ENCODE peak calls at places on chromosomes 2 and 18, in seven cellular contexts. F, B, K, J, Z, W and P are unnamed samples.

GRCh38 chr2:239603411-239604356 is 202.9 kb upstream of the HDAC4 start:
- DNase-seq in F (no peak), B (no peak), K (peak), J (peak), Z (peak), W (no peak), P (no peak)

GRCh38 chr2:48265169-48266013 is 264.6 kb upstream of the STON1 start:
- DNase-seq in F (no peak), B (no peak), K (no peak), J (no peak), Z (no peak), W (no peak), P (no peak)

GRCh38 chr2:213016984-213017351 is 134.4 kb downstream of the IKZF2 start:
- DNase-seq in F (no peak), B (no peak), K (no peak), J (no peak), Z (no peak), W (no peak), P (no peak)

GRCh38 chr18:60739212-60739611 is 366.6 kb upstream of the MC4R start:
- DNase-seq in F (no peak), B (no peak), K (no peak), J (no peak), Z (no peak), W (no peak), P (no peak)

GRCh38 chr2:240149943-240150784 is 9.7 kb upstream of the OTOS start:
- DNase-seq in F (peak), B (no peak), K (no peak), J (no peak), Z (no peak), W (no peak), P (no peak)

GRCh38 chr2:154912215-154912614 is 213.7 kb downstream of the KCNJ3 start:
- DNase-seq in F (no peak), B (no peak), K (no peak), J (no peak), Z (no peak), W (no peak), P (no peak)

GRCh38 chr2:136136921-136137320 is 19.0 kb upstream of the CXCR4 start:
- DNase-seq in F (no peak), B (no peak), K (no peak), J (no peak), Z (peak), W (no peak), P (no peak)

GRCh38 chr2:97758131-97758705 is 44.8 kb downstream of the ZAP70 start:
- DNase-seq in F (no peak), B (no peak), K (no peak), J (no peak), Z (no peak), W (no peak), P (no peak)

GRCh38 chr2:25582079-25582830 is 91.1 kb downstream of the DTNB start:
- DNase-seq in F (no peak), B (no peak), K (no peak), J (no peak), Z (no peak), W (no peak), P (no peak)

GRCh38 chr18:43661570-43661969 is 384.3 kb upstream of the SYT4 start:
- DNase-seq in F (peak), B (peak), K (no peak), J (no peak), Z (peak), W (no peak), P (peak)
- TF ChIP-seq CTCF in F (peak), B (peak), K (no peak), J (peak), Z (peak), W (peak), P (peak)

DNA sequence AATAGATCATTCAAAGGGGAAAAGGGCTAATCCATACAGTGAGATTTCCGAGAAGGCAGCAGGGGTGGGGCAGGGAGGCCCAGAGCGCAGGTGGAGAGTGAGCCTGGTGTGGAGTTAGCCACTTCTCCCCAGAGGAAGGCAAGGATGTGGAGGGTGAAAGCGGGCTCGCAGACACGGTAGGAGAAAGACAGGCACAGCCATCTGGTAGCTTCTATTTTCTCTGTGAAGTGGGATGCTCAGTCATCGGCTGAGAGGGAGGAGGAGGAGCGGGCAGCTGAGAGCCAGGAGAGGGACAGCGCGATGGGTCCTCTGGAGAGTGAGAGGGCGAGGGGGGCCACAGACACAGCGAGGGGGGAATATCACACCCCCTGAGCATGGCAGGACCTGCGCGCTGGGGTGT is 153.3 kb upstream of the NDUFV2 start:
- DNase-seq in F (no peak), B (no peak), K (no peak), J (no peak), Z (no peak), W (no peak), P (no peak)
- H3K4me3 ChIP-seq in F (no peak), B (peak), K (no peak), J (no peak), Z (no peak), W (no peak), P (no peak)

DNA sequence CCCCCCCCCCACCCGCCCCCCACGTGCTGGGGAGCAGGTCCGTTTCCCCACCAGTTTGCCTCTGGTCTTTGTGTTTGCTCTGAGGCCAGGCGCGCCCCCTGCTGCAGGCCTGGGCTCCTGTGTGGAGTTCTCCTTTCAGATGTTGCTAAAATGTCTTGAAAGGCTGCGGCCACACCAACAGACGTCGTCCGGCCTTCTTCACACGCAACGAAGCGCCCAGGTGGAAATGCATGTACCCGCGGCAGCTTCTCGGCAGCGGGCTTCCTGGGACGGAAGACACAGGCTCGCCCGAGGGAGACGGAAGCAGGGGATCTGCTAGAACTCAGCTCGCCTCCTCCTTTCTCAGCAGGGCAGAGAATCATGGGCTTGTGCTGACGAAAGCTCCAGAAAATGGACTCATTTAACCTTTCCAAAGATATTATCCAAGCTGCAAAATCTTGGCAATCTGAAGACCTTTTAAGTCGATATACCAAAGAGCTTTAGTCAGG is 125.3 kb upstream of the ZNF516 start:
- DNase-seq in F (peak), B (peak), K (peak), J (peak), Z (peak), W (peak), P (no peak)
- TF ChIP-seq CTCF in F (peak), B (peak), K (no peak), J (peak), Z (peak), W (no peak), P (peak)

DNA sequence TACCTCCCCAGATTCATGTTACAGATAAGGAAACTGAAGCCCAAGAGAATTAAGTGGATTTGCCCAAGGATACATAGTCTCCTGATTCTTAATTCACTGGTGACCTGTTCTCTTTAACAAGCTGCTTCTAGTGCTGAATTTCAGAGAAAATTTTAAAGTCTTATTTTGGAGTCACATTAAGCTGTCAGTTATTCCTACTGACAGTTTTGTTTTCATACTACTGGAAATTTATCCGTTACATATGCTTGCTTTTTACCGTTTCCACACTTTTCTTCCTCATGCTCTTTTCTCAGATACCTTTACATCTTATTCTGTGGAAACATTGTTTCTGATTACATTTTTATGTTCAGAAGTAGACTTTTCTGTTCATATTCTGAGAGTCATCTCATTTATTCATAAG is 1.3 kb downstream of the MOB4 start:
- DNase-seq in F (no peak), B (no peak), K (no peak), J (no peak), Z (no peak), W (no peak), P (no peak)
- H3K4me3 ChIP-seq in F (no peak), B (peak), K (no peak), J (peak), Z (peak), W (peak), P (peak)

GRCh38 chr2:214695789-214696188 is 113.7 kb downstream of the BARD1 start:
- DNase-seq in F (no peak), B (no peak), K (no peak), J (no peak), Z (no peak), W (no peak), P (no peak)

GRCh38 chr2:214699236-214699635 is 110.2 kb downstream of the BARD1 start:
- DNase-seq in F (no peak), B (no peak), K (no peak), J (no peak), Z (no peak), W (no peak), P (no peak)

GRCh38 chr2:214696681-214697080 is 112.8 kb downstream of the BARD1 start:
- DNase-seq in F (no peak), B (no peak), K (no peak), J (no peak), Z (no peak), W (no peak), P (no peak)
- TF ChIP-seq CTCF in F (no peak), B (no peak), K (no peak), J (no peak), Z (no peak), W (no peak), P (no peak)

DNA sequence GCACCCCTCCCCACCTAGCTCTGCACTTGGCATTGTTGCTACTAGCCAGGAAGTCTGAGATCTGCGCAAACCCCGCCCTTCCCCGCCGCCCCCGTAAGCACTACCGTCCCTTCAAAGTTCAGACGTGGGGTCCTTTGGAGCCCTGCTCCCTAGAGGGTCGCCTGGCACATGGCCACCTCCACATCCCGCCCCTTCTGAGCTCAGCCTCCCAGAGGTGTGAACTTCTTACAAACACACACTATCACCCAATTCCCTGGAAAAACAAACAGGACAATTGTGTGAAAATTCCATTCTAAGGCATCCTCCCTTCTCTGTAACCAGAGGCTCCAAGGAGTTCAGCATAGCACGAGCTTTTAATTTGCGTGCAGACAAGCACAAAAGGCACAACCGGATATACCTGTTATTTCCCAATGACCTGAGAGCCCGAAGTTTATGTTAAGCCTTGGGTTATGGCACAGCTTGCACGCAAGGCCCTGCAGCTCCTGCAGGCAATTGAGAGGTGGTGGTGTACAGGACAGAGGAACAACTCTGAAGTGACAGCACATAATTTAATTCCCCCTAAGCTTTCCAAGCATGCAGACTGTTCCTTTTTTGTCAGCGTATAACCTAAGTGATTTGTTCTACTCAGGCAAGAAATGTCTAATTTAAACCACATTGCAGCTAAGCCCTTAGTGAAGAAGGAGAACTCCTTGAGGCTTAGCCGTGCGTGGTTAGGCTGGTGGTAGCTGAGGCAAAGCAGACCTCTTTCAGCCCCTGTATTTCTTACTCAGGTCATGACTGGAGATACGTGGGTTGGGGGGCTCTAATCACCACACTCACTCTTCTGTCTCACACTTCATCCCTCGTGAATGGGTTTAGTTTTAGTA is 20.3 kb upstream of the CYP1B1 start:
- DNase-seq in F (no peak), B (no peak), K (no peak), J (no peak), Z (no peak), W (no peak), P (peak)
- H3K4me3 ChIP-seq in F (no peak), B (no peak), K (no peak), J (no peak), Z (no peak), W (no peak), P (no peak)

GRCh38 chr2:74178211-74179062 is at the start of gene MOB1A:
- DNase-seq in F (peak), B (peak), K (peak), J (peak), Z (peak), W (peak), P (peak)
- TF ChIP-seq CTCF in F (no peak), B (no peak), K (no peak), J (peak), Z (no peak), W (no peak), P (no peak)

GRCh38 chr2:68362069-68362468 is 3.0 kb upstream of the PLEK start:
- DNase-seq in F (peak), B (no peak), K (peak), J (peak), Z (peak), W (peak), P (no peak)
- H3K4me3 ChIP-seq in F (no peak), B (no peak), K (no peak), J (peak), Z (peak), W (no peak), P (no peak)

DNA sequence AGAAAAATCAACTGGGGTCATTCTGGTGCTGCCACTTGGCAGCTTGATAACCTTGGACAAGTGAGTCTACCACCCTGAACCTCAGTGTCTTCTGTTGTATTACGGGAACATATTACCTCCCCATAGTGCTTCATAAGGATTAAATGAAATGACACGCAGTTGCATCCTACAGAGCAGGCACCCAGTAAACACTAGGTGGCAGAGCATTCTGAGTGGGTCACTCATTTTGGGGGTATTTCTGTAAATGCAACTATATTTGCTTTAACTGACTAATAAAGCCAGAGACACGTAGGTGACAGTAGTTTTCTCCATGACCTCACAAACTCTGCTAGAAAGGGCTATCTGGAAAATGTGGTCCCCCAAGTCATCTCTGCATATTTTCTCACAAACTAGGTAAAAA is 4.7 kb downstream of the CD226 start:
- DNase-seq in F (no peak), B (no peak), K (no peak), J (no peak), Z (no peak), W (no peak), P (no peak)
- TF ChIP-seq CTCF in F (no peak), B (peak), K (no peak), J (no peak), Z (no peak), W (no peak), P (peak)

DNA sequence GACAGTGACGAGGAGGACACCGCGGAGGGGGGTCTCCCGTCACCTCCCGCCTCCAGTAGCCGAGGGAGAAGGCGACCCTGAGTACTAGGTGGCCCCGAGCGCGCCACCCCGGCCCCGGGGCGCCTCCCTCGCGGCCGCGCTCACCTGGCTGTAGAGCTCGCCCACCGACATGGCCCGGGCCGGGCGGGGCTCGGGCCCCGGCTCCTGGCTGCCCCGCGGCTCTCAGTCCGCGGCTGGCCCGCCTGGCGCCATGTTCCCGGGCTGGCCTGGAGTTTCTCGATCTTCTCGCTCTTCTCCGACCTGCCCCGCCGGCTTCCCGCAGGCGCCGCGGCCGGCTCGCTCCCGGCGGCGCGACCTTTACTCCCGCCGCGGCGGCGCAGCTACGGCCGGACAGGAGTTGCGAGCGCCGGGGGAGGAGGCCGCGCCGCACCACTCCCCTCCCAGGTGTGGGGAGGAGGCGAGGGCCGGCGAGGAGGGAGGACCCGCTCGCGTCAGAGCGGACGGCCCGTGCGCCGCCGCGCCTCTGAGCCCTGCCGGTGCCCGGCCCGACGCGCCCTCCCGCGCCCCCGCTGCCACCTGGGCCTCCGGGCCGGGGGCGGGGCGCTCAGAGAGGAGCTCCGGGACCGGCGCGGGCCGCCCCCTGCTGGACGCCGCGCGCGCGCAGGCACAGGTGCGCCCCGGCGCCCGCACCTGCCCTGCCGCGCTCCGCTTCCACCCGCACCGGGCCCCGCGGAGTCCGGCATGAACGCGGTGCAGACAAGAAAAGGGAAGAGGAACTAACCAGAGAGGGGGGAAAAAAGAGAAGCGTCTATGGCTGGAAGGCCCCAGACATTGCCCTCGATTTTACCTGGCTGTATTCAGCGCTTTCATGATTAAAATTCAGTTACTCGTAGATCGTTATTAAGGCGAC is at the start of gene MYO5B:
- DNase-seq in F (peak), B (no peak), K (no peak), J (peak), Z (peak), W (peak), P (no peak)
- H3K4me3 ChIP-seq in F (peak), B (no peak), K (peak), J (peak), Z (peak), W (peak), P (peak)